ENCODE peak calls at places on chromosome 1, in six cellular contexts. J, D, P, G, M and E are unnamed samples.

GRCh38 chr1:160629286-160630210 is 17.3 kb downstream of the SLAMF1 start:
- DNase-seq in J (no peak), D (no peak), P (no peak), G (peak), M (no peak), E (peak)

GRCh38 chr1:11571906-11572616 is 82.2 kb downstream of the FBXO2 start:
- DNase-seq in J (no peak), D (no peak), P (peak), G (no peak), M (no peak), E (no peak)

GRCh38 chr1:164644774-164645634 is 86.0 kb downstream of the PBX1 start:
- DNase-seq in J (no peak), D (no peak), P (peak), G (no peak), M (no peak), E (no peak)

GRCh38 chr1:243474384-243474851 is 218.6 kb downstream of the SDCCAG8 start:
- DNase-seq in J (peak), D (no peak), P (no peak), G (no peak), M (no peak), E (no peak)

GRCh38 chr1:229557913-229558414 is 543 bp downstream of the ABCB10 start:
- DNase-seq in J (peak), D (no peak), P (peak), G (no peak), M (no peak), E (no peak)

GRCh38 chr1:205141236-205142104 is 19.7 kb upstream of the RBBP5 start:
- DNase-seq in J (peak), D (peak), P (peak), G (peak), M (peak), E (peak)

GRCh38 chr1:35857830-35858229 is 25.2 kb upstream of the AGO1 start:
- DNase-seq in J (no peak), D (no peak), P (peak), G (no peak), M (no peak), E (no peak)

GRCh38 chr1:200252526-200252925 is 157.3 kb downstream of the ZNF281 start:
- DNase-seq in J (no peak), D (no peak), P (no peak), G (no peak), M (no peak), E (no peak)

GRCh38 chr1:51583532-51583931 is 33.4 kb upstream of the OSBPL9 start:
- DNase-seq in J (peak), D (no peak), P (peak), G (no peak), M (no peak), E (peak)

GRCh38 chr1:204572923-204573562 is 56.8 kb downstream of the MDM4 start:
- DNase-seq in J (no peak), D (no peak), P (no peak), G (no peak), M (no peak), E (no peak)

GRCh38 chr1:206949208-206949607 is 2.9 kb upstream of the PIGR start:
- DNase-seq in J (no peak), D (no peak), P (no peak), G (no peak), M (no peak), E (peak)

GRCh38 chr1:10635385-10635896 is 160.7 kb downstream of the PEX14 start:
- DNase-seq in J (peak), D (no peak), P (peak), G (no peak), M (no peak), E (no peak)